ENCODE peak calls at places on chromosomes 4 and X, in five cellular contexts. One of them, this sample, is unnamed. For H3K9me3, the result is how much of the 10 kb centered on the place peaks cover.

GRCh38 chr4:182093947-182094346 is 149.3 kb upstream of the TENM3 start:
- DNase-seq in cardiac muscle cell: no peak
- DNase-seq in uterus: no peak
- DNase-seq in CD4-positive, alpha-beta T cell: no peak
- DNase-seq in pancreas: no peak
- DNase-seq in this sample: no peak

GRCh38 chrX:20217279-20217678 is 49.4 kb downstream of the RPS6KA3 start:
- DNase-seq in uterus: no peak
- DNase-seq in cardiac muscle cell: peak
- DNase-seq in CD4-positive, alpha-beta T cell: no peak
- DNase-seq in pancreas: no peak
- DNase-seq in this sample: no peak

GRCh38 chr4:47862297-47862696 is 24.4 kb upstream of the CORIN start:
- DNase-seq in CD4-positive, alpha-beta T cell: no peak
- DNase-seq in pancreas: no peak
- DNase-seq in uterus: no peak
- DNase-seq in cardiac muscle cell: peak
- DNase-seq in this sample: no peak

GRCh38 chr4:8318509-8318908 is 49.0 kb downstream of the HTRA3 start:
- DNase-seq in pancreas: no peak
- DNase-seq in uterus: no peak
- DNase-seq in cardiac muscle cell: no peak
- DNase-seq in CD4-positive, alpha-beta T cell: no peak
- DNase-seq in this sample: no peak

GRCh38 chr4:81407726-81408125 is 64.0 kb downstream of the RASGEF1B start:
- DNase-seq in CD4-positive, alpha-beta T cell: no peak
- DNase-seq in pancreas: no peak
- DNase-seq in cardiac muscle cell: no peak
- DNase-seq in uterus: no peak
- DNase-seq in this sample: no peak

GRCh38 chr4:101014417-101014816 is 332.9 kb downstream of the PPP3CA start:
- DNase-seq in CD4-positive, alpha-beta T cell: no peak
- DNase-seq in cardiac muscle cell: no peak
- DNase-seq in pancreas: no peak
- DNase-seq in uterus: no peak
- DNase-seq in this sample: no peak

GRCh38 chrX:50920132-50920531 is 9.6 kb downstream of the BMP15 start:
- DNase-seq in uterus: no peak
- DNase-seq in cardiac muscle cell: peak
- DNase-seq in CD4-positive, alpha-beta T cell: no peak
- DNase-seq in pancreas: no peak
- DNase-seq in this sample: no peak

GRCh38 chr4:145830699-145831098 is 107.9 kb downstream of the ZNF827 start:
- DNase-seq in uterus: no peak
- DNase-seq in pancreas: no peak
- DNase-seq in CD4-positive, alpha-beta T cell: no peak
- DNase-seq in cardiac muscle cell: no peak
- DNase-seq in this sample: no peak

GRCh38 chr4:114598191-114599121 is at the start of gene UGT8:
- DNase-seq in uterus: no peak
- DNase-seq in pancreas: peak
- DNase-seq in CD4-positive, alpha-beta T cell: no peak
- DNase-seq in cardiac muscle cell: peak
- DNase-seq in this sample: no peak

GRCh38 chr4:128335541-128335940 is 47.9 kb upstream of the PGRMC2 start:
- DNase-seq in cardiac muscle cell: no peak
- DNase-seq in CD4-positive, alpha-beta T cell: no peak
- DNase-seq in pancreas: no peak
- DNase-seq in uterus: no peak
- DNase-seq in this sample: no peak

GRCh38 chr4:48047421-48047844 is 30.9 kb downstream of the NIPAL1 start:
- DNase-seq in pancreas: no peak
- DNase-seq in uterus: no peak
- DNase-seq in cardiac muscle cell: peak
- DNase-seq in CD4-positive, alpha-beta T cell: peak
- DNase-seq in this sample: no peak

DNA sequence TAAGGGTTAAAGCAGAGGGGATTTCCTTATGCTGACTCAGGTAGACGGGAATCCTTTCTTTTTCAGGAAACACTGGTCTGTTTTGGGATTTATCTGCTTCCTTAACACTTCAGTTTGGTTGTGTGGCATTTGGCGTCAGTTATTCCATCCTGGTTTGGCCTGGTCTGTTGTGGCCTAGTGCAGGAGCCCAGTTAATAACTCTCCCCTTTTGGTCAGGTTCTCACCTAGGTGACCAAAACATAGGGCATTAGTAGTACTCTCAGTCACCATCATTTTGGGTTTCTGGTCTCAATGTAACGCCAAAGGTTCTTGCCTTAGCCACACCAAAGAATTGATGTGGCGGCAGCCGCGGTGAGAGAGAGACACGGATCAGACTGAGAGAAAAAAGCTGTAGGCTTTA is 39.7 kb upstream of the IL9R start:
- DNase-seq in pancreas: no peak
- DNase-seq in CD4-positive, alpha-beta T cell: no peak
- DNase-seq in cardiac muscle cell: no peak
- DNase-seq in uterus: no peak
- DNase-seq in this sample: no peak
- H3K9me3 ChIP-seq in pancreas: under half
- H3K9me3 ChIP-seq in CD4-positive, alpha-beta T cell: under half
- H3K9me3 ChIP-seq in cardiac muscle cell: under half
- H3K9me3 ChIP-seq in uterus: under half
- H3K9me3 ChIP-seq in this sample: under half

DNA sequence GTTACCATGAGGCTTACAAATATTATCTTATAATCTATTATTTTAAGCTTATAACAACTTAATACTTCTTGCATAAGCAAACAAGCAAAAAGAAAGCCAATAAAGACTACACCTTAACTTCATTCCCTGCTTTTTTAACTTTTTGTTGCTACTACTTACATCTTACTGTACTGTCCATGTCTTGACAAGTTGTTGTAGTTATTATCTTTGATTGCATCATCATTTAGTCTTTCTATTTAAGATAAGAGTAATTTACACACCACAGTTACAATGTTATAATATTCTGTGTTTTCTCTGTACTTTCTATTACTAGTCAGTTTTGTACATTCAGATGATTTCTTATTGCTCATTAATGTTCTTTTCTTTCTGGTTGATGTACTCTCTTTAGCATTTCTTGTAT is 346.6 kb downstream of the SMARCA1 start:
- DNase-seq in uterus: no peak
- DNase-seq in cardiac muscle cell: no peak
- DNase-seq in pancreas: no peak
- DNase-seq in CD4-positive, alpha-beta T cell: no peak
- DNase-seq in this sample: no peak
- H3K9me3 ChIP-seq in uterus: under half
- H3K9me3 ChIP-seq in cardiac muscle cell: under half
- H3K9me3 ChIP-seq in pancreas: under half
- H3K9me3 ChIP-seq in CD4-positive, alpha-beta T cell: under half
- H3K9me3 ChIP-seq in this sample: under half

GRCh38 chr4:422587-422986 is 76.4 kb downstream of the ZNF721 start:
- DNase-seq in CD4-positive, alpha-beta T cell: no peak
- DNase-seq in uterus: no peak
- DNase-seq in cardiac muscle cell: no peak
- DNase-seq in pancreas: no peak
- DNase-seq in this sample: no peak
- H3K9me3 ChIP-seq in CD4-positive, alpha-beta T cell: half or more
- H3K9me3 ChIP-seq in uterus: half or more
- H3K9me3 ChIP-seq in cardiac muscle cell: under half
- H3K9me3 ChIP-seq in pancreas: under half
- H3K9me3 ChIP-seq in this sample: under half

DNA sequence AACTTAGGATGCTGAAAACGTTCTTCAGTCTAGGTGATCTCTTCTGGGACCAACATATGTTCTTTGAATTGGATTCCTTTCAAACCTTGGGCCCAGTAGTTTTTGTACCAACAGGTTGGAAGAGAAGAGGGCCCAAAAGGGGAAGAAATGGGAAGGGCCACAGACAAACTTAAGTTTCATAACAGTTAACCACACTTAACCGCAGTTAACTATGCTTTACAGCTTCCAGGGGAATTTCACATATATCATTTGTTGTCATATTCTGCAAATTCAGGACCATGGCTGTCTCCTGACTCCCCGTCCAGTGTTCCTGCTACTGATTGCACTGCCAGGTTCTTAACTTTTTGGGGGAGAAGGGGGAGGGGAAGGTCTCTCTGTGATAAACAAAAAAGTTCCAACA is 34.6 kb downstream of the RTL5 start:
- DNase-seq in CD4-positive, alpha-beta T cell: no peak
- DNase-seq in pancreas: no peak
- DNase-seq in cardiac muscle cell: no peak
- DNase-seq in uterus: no peak
- DNase-seq in this sample: no peak
- H3K9me3 ChIP-seq in CD4-positive, alpha-beta T cell: under half
- H3K9me3 ChIP-seq in pancreas: under half
- H3K9me3 ChIP-seq in cardiac muscle cell: under half
- H3K9me3 ChIP-seq in uterus: under half
- H3K9me3 ChIP-seq in this sample: under half